ENCODE peak calls at places on chromosomes 13 and 19, in ten cellular contexts. One of them, this sample, is unnamed.

GRCh38 chr13:89279374-89279773 is 1608.2 kb downstream of the SLITRK5 start:
- DNase-seq in osteoblast: no peak
- DNase-seq in Peyer's patch: no peak
- DNase-seq in fibroblast of mammary gland: no peak
- DNase-seq in pancreas: no peak
- DNase-seq in choroid plexus epithelial cell: no peak
- DNase-seq in uterus: no peak
- DNase-seq in sigmoid colon: peak; percentile 78
- DNase-seq in OCI-LY7: no peak
- DNase-seq in body of pancreas: no peak
- DNase-seq in this sample: no peak

GRCh38 chr19:3785464-3785937 is 680 bp downstream of the MATK start:
- DNase-seq in osteoblast: no peak
- DNase-seq in Peyer's patch: no peak
- DNase-seq in fibroblast of mammary gland: no peak
- DNase-seq in pancreas: no peak
- DNase-seq in choroid plexus epithelial cell: no peak
- DNase-seq in uterus: no peak
- DNase-seq in sigmoid colon: no peak
- DNase-seq in OCI-LY7: no peak
- DNase-seq in body of pancreas: no peak
- DNase-seq in this sample: no peak

GRCh38 chr19:16285769-16286564 is 38.7 kb upstream of the KLF2 start:
- DNase-seq in osteoblast: no peak
- DNase-seq in Peyer's patch: no peak
- DNase-seq in fibroblast of mammary gland: no peak
- DNase-seq in pancreas: no peak
- DNase-seq in choroid plexus epithelial cell: no peak
- DNase-seq in uterus: no peak
- DNase-seq in sigmoid colon: no peak
- DNase-seq in OCI-LY7: no peak
- DNase-seq in body of pancreas: no peak
- DNase-seq in this sample: no peak

GRCh38 chr13:79724348-79725103 is 243.6 kb downstream of the NDFIP2 start:
- DNase-seq in osteoblast: no peak
- DNase-seq in Peyer's patch: no peak
- DNase-seq in fibroblast of mammary gland: no peak
- DNase-seq in pancreas: no peak
- DNase-seq in choroid plexus epithelial cell: no peak
- DNase-seq in uterus: no peak
- DNase-seq in sigmoid colon: no peak
- DNase-seq in OCI-LY7: no peak
- DNase-seq in body of pancreas: peak; percentile 59
- DNase-seq in this sample: no peak

GRCh38 chr13:80979035-80979641 is 638.2 kb upstream of the SPRY2 start:
- DNase-seq in osteoblast: peak; percentile 45
- DNase-seq in Peyer's patch: no peak
- DNase-seq in fibroblast of mammary gland: peak; percentile 81
- DNase-seq in pancreas: no peak
- DNase-seq in choroid plexus epithelial cell: peak; percentile 90
- DNase-seq in uterus: no peak
- DNase-seq in sigmoid colon: no peak
- DNase-seq in OCI-LY7: peak; percentile 53
- DNase-seq in body of pancreas: peak; percentile 57
- DNase-seq in this sample: peak; percentile 59

GRCh38 chr19:28234637-28235036 is 978.3 kb downstream of the UQCRFS1 start:
- DNase-seq in osteoblast: peak; percentile 15
- DNase-seq in Peyer's patch: no peak
- DNase-seq in fibroblast of mammary gland: no peak
- DNase-seq in pancreas: no peak
- DNase-seq in choroid plexus epithelial cell: peak; percentile 81
- DNase-seq in uterus: no peak
- DNase-seq in sigmoid colon: no peak
- DNase-seq in OCI-LY7: no peak
- DNase-seq in body of pancreas: no peak
- DNase-seq in this sample: no peak

GRCh38 chr19:39941615-39942507 is 7.4 kb upstream of the FCGBP start:
- DNase-seq in osteoblast: no peak
- DNase-seq in Peyer's patch: peak; percentile 84
- DNase-seq in fibroblast of mammary gland: peak; percentile 15
- DNase-seq in pancreas: no peak
- DNase-seq in choroid plexus epithelial cell: peak; percentile 87
- DNase-seq in uterus: no peak
- DNase-seq in sigmoid colon: no peak
- DNase-seq in OCI-LY7: peak; percentile 81
- DNase-seq in body of pancreas: peak; percentile 54
- DNase-seq in this sample: peak; percentile 11

GRCh38 chr19:53980553-53981407 is 10.7 kb upstream of the CACNG6 start:
- DNase-seq in osteoblast: peak; percentile 86
- DNase-seq in Peyer's patch: no peak
- DNase-seq in fibroblast of mammary gland: peak; percentile 12
- DNase-seq in pancreas: no peak
- DNase-seq in choroid plexus epithelial cell: peak; percentile 89
- DNase-seq in uterus: no peak
- DNase-seq in sigmoid colon: no peak
- DNase-seq in OCI-LY7: no peak
- DNase-seq in body of pancreas: no peak
- DNase-seq in this sample: peak; percentile 94

GRCh38 chr19:4233282-4233853 is 4.0 kb downstream of the EBI3 start:
- DNase-seq in osteoblast: no peak
- DNase-seq in Peyer's patch: peak; percentile 45
- DNase-seq in fibroblast of mammary gland: peak; percentile 25
- DNase-seq in pancreas: peak; percentile 65
- DNase-seq in choroid plexus epithelial cell: peak; percentile 48
- DNase-seq in uterus: no peak
- DNase-seq in sigmoid colon: no peak
- DNase-seq in OCI-LY7: peak; percentile 56
- DNase-seq in body of pancreas: peak; percentile 27
- DNase-seq in this sample: peak; percentile 14

GRCh38 chr19:45676851-45677263 is 8.8 kb downstream of the GIPR start:
- DNase-seq in osteoblast: peak; percentile 72
- DNase-seq in Peyer's patch: peak; percentile 51
- DNase-seq in fibroblast of mammary gland: no peak
- DNase-seq in pancreas: peak; percentile 86
- DNase-seq in choroid plexus epithelial cell: no peak
- DNase-seq in uterus: no peak
- DNase-seq in sigmoid colon: no peak
- DNase-seq in OCI-LY7: peak; percentile 44
- DNase-seq in body of pancreas: peak; percentile 59
- DNase-seq in this sample: no peak
- H3K4me3 ChIP-seq in osteoblast: peak overlapping the region; percentile 19
- H3K4me3 ChIP-seq in Peyer's patch: peak overlapping the region; percentile 53
- H3K4me3 ChIP-seq in fibroblast of mammary gland: no peak overlapping the region
- H3K4me3 ChIP-seq in pancreas: peak overlapping the region; percentile 33
- H3K4me3 ChIP-seq in choroid plexus epithelial cell: peak overlapping the region; percentile 51
- H3K4me3 ChIP-seq in uterus: no peak overlapping the region
- H3K4me3 ChIP-seq in sigmoid colon: peak overlapping the region; percentile 27
- H3K4me3 ChIP-seq in OCI-LY7: peak overlapping the region; percentile 64
- H3K4me3 ChIP-seq in body of pancreas: peak overlapping the region; percentile 8
- H3K4me3 ChIP-seq in this sample: peak overlapping the region; percentile 52

DNA sequence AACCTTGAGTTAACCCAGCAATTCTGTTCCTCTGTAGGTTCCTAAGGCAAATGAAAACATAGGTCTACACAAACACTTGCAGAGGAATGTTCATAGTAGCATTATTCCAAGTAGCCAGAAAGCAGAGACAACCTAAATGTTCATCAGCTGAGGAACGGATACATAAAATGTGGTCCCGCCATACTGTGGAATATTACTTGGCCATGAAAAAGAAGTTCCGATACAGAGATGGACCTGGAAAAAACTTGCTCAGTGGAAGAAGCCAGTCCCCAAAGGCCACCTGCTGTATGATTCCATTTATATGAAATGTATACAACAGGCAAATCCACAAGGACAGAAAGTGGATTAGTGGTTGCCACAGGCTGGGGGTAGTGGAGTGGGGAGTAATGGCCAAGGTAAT is 53.0 kb downstream of the ARHGEF18 start:
- DNase-seq in osteoblast: no peak
- DNase-seq in Peyer's patch: no peak
- DNase-seq in fibroblast of mammary gland: no peak
- DNase-seq in pancreas: no peak
- DNase-seq in choroid plexus epithelial cell: no peak
- DNase-seq in uterus: no peak
- DNase-seq in sigmoid colon: no peak
- DNase-seq in OCI-LY7: no peak
- DNase-seq in body of pancreas: no peak
- DNase-seq in this sample: no peak
- TF ChIP-seq CTCF in osteoblast: no peak
- TF ChIP-seq CTCF in Peyer's patch: no peak
- TF ChIP-seq CTCF in fibroblast of mammary gland: no peak
- TF ChIP-seq CTCF in pancreas: no peak
- TF ChIP-seq CTCF in choroid plexus epithelial cell: no peak
- TF ChIP-seq CTCF in uterus: no peak
- TF ChIP-seq CTCF in sigmoid colon: no peak
- TF ChIP-seq CTCF in OCI-LY7: no peak
- TF ChIP-seq CTCF in body of pancreas: no peak
- TF ChIP-seq CTCF in this sample: no peak

DNA sequence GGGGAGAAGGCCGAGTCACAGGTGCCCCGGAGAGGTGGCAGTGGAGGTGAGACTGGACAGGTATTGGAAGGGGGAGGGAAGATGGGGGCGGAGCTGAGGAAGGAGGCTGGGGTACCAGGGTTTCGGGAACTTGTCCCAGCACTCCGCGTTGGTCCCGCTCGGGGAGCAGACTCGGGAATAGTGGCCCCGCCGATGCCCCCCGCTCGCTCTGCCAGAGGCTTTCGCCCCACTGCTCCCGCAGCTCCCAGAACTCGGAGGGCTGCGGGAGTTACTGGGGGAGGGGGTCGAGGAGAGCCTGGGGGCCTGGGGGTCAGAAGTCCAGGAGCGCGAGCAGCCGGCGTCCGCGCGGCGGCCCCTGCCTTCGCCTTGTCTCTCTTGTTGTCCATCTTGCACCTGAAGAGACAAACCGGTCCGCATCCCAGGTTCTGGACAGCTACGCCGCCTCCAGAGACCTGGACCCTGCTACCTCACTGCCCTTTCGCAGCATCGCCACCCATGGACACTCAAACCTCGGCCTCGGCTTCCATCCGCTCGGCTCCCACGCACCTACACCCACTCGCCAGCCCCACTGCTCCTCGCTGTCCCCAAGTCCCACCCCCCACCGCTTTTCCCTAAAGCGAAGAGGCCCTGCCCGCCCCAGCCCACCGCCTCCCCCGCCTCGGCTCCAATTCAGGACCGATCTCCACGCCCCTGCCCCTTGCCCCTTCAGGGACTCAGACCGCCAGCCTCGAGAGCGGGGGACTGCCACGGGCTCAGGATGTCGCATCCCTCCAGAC is 698 bp downstream of the PRR36 start:
- DNase-seq in osteoblast: peak; percentile 78
- DNase-seq in Peyer's patch: no peak
- DNase-seq in fibroblast of mammary gland: no peak
- DNase-seq in pancreas: peak; percentile 83
- DNase-seq in choroid plexus epithelial cell: no peak
- DNase-seq in uterus: no peak
- DNase-seq in sigmoid colon: no peak
- DNase-seq in OCI-LY7: no peak
- DNase-seq in body of pancreas: no peak
- DNase-seq in this sample: no peak
- H3K4me3 ChIP-seq in osteoblast: no peak overlapping the region
- H3K4me3 ChIP-seq in Peyer's patch: peak overlapping the region; percentile 43
- H3K4me3 ChIP-seq in fibroblast of mammary gland: no peak overlapping the region
- H3K4me3 ChIP-seq in pancreas: peak overlapping the region; percentile 23
- H3K4me3 ChIP-seq in choroid plexus epithelial cell: no peak overlapping the region
- H3K4me3 ChIP-seq in uterus: no peak overlapping the region
- H3K4me3 ChIP-seq in sigmoid colon: peak overlapping the region; percentile 32
- H3K4me3 ChIP-seq in OCI-LY7: no peak overlapping the region
- H3K4me3 ChIP-seq in body of pancreas: no peak overlapping the region
- H3K4me3 ChIP-seq in this sample: no peak overlapping the region

DNA sequence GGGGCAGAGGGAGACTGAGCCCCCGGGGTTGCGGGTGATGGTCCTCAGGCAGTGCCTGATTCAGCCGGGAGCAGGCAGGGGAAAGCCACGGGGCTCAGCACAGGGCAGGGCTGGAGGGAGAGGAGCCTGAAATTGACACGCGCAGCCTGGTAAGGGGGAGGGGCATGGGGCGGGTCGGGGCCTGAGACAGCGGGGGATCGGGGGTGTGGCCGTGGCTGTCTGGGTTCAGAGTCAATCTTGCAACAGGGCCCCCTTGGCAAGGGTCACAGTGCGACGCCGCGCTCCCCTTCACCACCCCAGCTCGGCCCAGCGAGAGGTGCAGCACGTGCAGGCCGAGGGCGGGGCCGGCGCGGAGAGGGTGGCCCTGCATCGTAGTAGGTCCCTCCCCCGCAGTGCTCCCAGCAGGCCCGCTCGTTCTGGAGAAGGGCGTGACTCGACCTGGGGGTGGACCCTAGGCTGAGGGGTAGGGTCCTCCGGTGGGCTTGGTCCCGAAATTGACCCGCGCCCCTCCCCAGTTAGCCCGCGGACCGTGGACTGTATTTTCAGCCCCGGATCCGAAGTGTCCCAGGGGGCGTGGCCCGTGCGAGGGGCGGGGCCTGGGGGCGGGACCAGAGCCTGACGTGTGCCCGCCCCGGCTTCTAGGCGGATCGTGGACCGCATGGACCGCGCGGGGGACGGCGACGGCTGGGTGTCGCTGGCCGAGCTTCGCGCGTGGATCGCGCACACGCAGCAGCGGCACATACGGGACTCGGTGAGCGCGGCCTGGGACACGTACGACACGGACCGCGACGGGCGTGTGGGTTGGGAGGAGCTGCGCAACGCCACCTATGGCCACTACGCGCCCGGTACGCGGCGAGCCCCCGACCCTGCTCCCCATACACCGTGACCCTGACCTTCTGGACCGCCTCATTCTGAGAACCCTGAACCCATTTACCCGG is 6.0 kb downstream of the RCN3 start:
- DNase-seq in osteoblast: peak; percentile 93
- DNase-seq in Peyer's patch: peak; percentile 82
- DNase-seq in fibroblast of mammary gland: peak; percentile 35
- DNase-seq in pancreas: peak; percentile 91
- DNase-seq in choroid plexus epithelial cell: peak; percentile 79
- DNase-seq in uterus: peak; percentile 79
- DNase-seq in sigmoid colon: peak; percentile 88
- DNase-seq in OCI-LY7: peak; percentile 82
- DNase-seq in body of pancreas: peak; percentile 77
- DNase-seq in this sample: peak; percentile 44
- TF ChIP-seq CTCF in osteoblast: no peak
- TF ChIP-seq CTCF in Peyer's patch: peak; percentile 2
- TF ChIP-seq CTCF in fibroblast of mammary gland: no peak
- TF ChIP-seq CTCF in pancreas: peak; percentile 25
- TF ChIP-seq CTCF in choroid plexus epithelial cell: peak; percentile 39
- TF ChIP-seq CTCF in uterus: peak; percentile 20
- TF ChIP-seq CTCF in sigmoid colon: peak; percentile 30
- TF ChIP-seq CTCF in OCI-LY7: peak; percentile 72
- TF ChIP-seq CTCF in body of pancreas: peak; percentile 17
- TF ChIP-seq CTCF in this sample: peak; percentile 8

GRCh38 chr19:38596057-38596981 is 21.4 kb downstream of the MAP4K1 start:
- DNase-seq in osteoblast: peak; percentile 59
- DNase-seq in Peyer's patch: no peak
- DNase-seq in fibroblast of mammary gland: no peak
- DNase-seq in pancreas: peak; percentile 92
- DNase-seq in choroid plexus epithelial cell: peak; percentile 14
- DNase-seq in uterus: no peak
- DNase-seq in sigmoid colon: no peak
- DNase-seq in OCI-LY7: no peak
- DNase-seq in body of pancreas: peak; percentile 79
- DNase-seq in this sample: no peak
- H3K4me3 ChIP-seq in osteoblast: no peak overlapping the region
- H3K4me3 ChIP-seq in Peyer's patch: no peak overlapping the region
- H3K4me3 ChIP-seq in fibroblast of mammary gland: no peak overlapping the region
- H3K4me3 ChIP-seq in pancreas: no peak overlapping the region
- H3K4me3 ChIP-seq in choroid plexus epithelial cell: no peak overlapping the region
- H3K4me3 ChIP-seq in uterus: no peak overlapping the region
- H3K4me3 ChIP-seq in sigmoid colon: peak overlapping the region; percentile 9
- H3K4me3 ChIP-seq in OCI-LY7: no peak overlapping the region
- H3K4me3 ChIP-seq in body of pancreas: no peak overlapping the region
- H3K4me3 ChIP-seq in this sample: no peak overlapping the region

This sample was measured in fibroblast of villous mesenchyme.